ENCODE peak calls at places on chromosomes 4 and X, in five cellular contexts. S, T, F, H and X are unnamed samples.

GRCh38 chrX:107718156-107718621 is 57.4 kb downstream of the TSC22D3 start:
- DNase-seq in S (peak; percentile 83), H (peak; percentile 76), T (peak; percentile 77), F (peak; percentile 48), X (no peak)

GRCh38 chr4:102217775-102218174 is 127.5 kb downstream of the SLC39A8 start:
- DNase-seq in H (no peak), T (no peak), F (no peak), S (no peak), X (no peak)

GRCh38 chrX:11870789-11871188 is 112.8 kb downstream of the MSL3 start:
- DNase-seq in H (no peak), F (no peak), T (no peak), S (no peak), X (no peak)

GRCh38 chr4:184645904-184646610 is 3.2 kb downstream of the CASP3 start:
- DNase-seq in T (no peak), H (no peak), F (peak; percentile 17), S (no peak), X (no peak)

GRCh38 chr4:7978489-7978888 is 38.8 kb upstream of the AFAP1 start:
- DNase-seq in T (peak; percentile 71), H (no peak), F (no peak), S (no peak), X (no peak)

GRCh38 chr4:53914313-53915016 is 149.9 kb downstream of the CHIC2 start:
- DNase-seq in T (no peak), H (no peak), F (no peak), S (peak; percentile 16), X (no peak)

GRCh38 chr4:30471861-30472260 is 248.3 kb upstream of the PCDH7 start:
- DNase-seq in S (no peak), H (no peak), T (no peak), F (no peak), X (no peak)

GRCh38 chrX:74924449-74925209 is 623 bp downstream of the NEXMIF start:
- DNase-seq in F (peak; percentile 3), T (peak; percentile 61), H (no peak), S (peak; percentile 47), X (no peak)

GRCh38 chr4:150206981-150207380 is 128.7 kb downstream of the DCLK2 start:
- DNase-seq in S (no peak), F (no peak), T (no peak), H (no peak), X (no peak)

GRCh38 chrX:143306991-143307965 is 210.0 kb downstream of the SPANXN3 start:
- DNase-seq in T (peak; percentile 55), F (no peak), S (no peak), H (no peak), X (peak; percentile 28)

GRCh38 chr4:74962584-74962983 is 29.7 kb downstream of the PARM1 start:
- DNase-seq in H (no peak), T (no peak), S (no peak), F (no peak), X (no peak)